ENCODE peak calls at places on chromosomes 3 and 15, in four cellular contexts. K is H9, Z is HepG2, R is Karpas-422. T is an unnamed sample.
A peak's percentile ranks its signal among the peaks of the same experiment; 100 is the strongest.

GRCh38 chr15:74461847-74462511 is 1.0 kb upstream of the UBL7 start:
- DNase-seq in Z (no peak), R (peak; percentile 45), K (no peak), T (no peak)

GRCh38 chr3:115790759-115791158 is 167.4 kb downstream of the GAP43 start:
- DNase-seq in K (no peak), Z (peak; percentile 84), R (no peak), T (no peak)

GRCh38 chr15:68365140-68365745 is 66.7 kb downstream of the ITGA11 start:
- DNase-seq in Z (no peak), R (no peak), K (no peak), T (no peak)

GRCh38 chr15:96160269-96160668 is 170.2 kb upstream of the NR2F2 start:
- DNase-seq in R (no peak), K (no peak), Z (no peak), T (no peak)

GRCh38 chr3:149367021-149367840 is 10.2 kb downstream of the TM4SF1 start:
- DNase-seq in R (no peak), Z (peak; percentile 88), K (no peak), T (no peak)

GRCh38 chr15:37773111-37773860 is 161.2 kb upstream of the TMCO5A start:
- DNase-seq in Z (no peak), R (no peak), K (no peak), T (no peak)

GRCh38 chr15:69414702-69415161 is 583 bp downstream of the KIF23 start:
- DNase-seq in K (peak; percentile 47), R (peak; percentile 67), Z (peak; percentile 74), T (no peak)

GRCh38 chr3:14403636-14404395 is 1.4 kb downstream of the SLC6A6 start:
- DNase-seq in Z (peak; percentile 27), K (no peak), R (peak; percentile 55), T (no peak)

GRCh38 chr15:66764067-66764428 is 62.0 kb downstream of the SMAD6 start:
- DNase-seq in Z (no peak), R (no peak), K (no peak), T (no peak)

GRCh38 chr3:182241777-182242556 is 530.2 kb downstream of the SOX2 start:
- DNase-seq in Z (peak; percentile 9), R (no peak), K (no peak), T (no peak)

GRCh38 chr15:62297933-62298332 is 132.8 kb upstream of the C2CD4B start:
- DNase-seq in K (no peak), Z (no peak), R (no peak), T (no peak)

GRCh38 chr15:62301993-62302665 is 137.0 kb upstream of the C2CD4B start:
- DNase-seq in R (no peak), K (no peak), Z (no peak), T (no peak)

GRCh38 chr15:62296756-62297507 is 131.8 kb upstream of the C2CD4B start:
- DNase-seq in K (no peak), Z (no peak), R (no peak), T (no peak)

GRCh38 chr15:62299541-62299940 is 134.5 kb upstream of the C2CD4B start:
- DNase-seq in R (no peak), K (no peak), Z (no peak), T (no peak)

DNA sequence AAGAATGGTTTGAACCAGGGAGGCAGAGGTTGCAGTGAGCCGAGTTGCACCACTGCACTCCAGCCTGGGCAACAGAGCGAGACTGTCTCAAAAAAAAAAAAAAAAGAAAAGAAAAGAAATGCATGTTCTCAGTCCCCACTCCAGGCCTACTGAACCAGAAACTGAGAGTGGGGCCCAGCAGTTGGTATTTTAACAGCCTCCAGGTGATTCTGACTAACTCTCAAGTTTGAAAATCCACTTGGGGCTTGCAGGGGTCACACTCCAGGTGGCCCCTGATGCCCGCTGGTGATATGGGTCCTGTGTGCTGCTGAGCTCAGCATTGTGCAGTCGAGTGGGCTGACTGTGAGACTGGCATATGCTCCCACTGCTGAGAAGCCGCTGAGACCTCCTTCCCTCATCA is 133.7 kb upstream of the C2CD4B start:
- DNase-seq in K (no peak), Z (no peak), R (no peak), T (no peak)
- H3K27ac ChIP-seq in K (no peak overlapping the region), Z (no peak overlapping the region), R (no peak overlapping the region), T (no peak overlapping the region)

GRCh38 chr3:178341636-178342035 is 194.6 kb upstream of the KCNMB2 start:
- DNase-seq in Z (no peak), R (no peak), K (no peak), T (no peak)
- H3K9ac ChIP-seq in Z (no peak overlapping the region), R (no peak overlapping the region), K (no peak overlapping the region), T (no peak overlapping the region)

GRCh38 chr15:78205856-78206255 is 28.5 kb downstream of the ACSBG1 start:
- DNase-seq in K (no peak), R (no peak), Z (no peak), T (no peak)

GRCh38 chr15:78206326-78207109 is 27.8 kb downstream of the ACSBG1 start:
- DNase-seq in R (no peak), K (no peak), Z (no peak), T (no peak)

GRCh38 chr15:78205337-78205736 is 29.0 kb downstream of the ACSBG1 start:
- DNase-seq in K (no peak), Z (no peak), R (no peak), T (no peak)

GRCh38 chr15:78203346-78204225 is 30.8 kb downstream of the ACSBG1 start:
- DNase-seq in K (peak; percentile 20), R (no peak), Z (no peak), T (no peak)

GRCh38 chr15:78204351-78205309 is 29.7 kb downstream of the ACSBG1 start:
- DNase-seq in K (peak; percentile 21), R (no peak), Z (no peak), T (no peak)
- H3K27ac ChIP-seq in K (no peak overlapping the region), R (no peak overlapping the region), Z (no peak overlapping the region), T (no peak overlapping the region)

DNA sequence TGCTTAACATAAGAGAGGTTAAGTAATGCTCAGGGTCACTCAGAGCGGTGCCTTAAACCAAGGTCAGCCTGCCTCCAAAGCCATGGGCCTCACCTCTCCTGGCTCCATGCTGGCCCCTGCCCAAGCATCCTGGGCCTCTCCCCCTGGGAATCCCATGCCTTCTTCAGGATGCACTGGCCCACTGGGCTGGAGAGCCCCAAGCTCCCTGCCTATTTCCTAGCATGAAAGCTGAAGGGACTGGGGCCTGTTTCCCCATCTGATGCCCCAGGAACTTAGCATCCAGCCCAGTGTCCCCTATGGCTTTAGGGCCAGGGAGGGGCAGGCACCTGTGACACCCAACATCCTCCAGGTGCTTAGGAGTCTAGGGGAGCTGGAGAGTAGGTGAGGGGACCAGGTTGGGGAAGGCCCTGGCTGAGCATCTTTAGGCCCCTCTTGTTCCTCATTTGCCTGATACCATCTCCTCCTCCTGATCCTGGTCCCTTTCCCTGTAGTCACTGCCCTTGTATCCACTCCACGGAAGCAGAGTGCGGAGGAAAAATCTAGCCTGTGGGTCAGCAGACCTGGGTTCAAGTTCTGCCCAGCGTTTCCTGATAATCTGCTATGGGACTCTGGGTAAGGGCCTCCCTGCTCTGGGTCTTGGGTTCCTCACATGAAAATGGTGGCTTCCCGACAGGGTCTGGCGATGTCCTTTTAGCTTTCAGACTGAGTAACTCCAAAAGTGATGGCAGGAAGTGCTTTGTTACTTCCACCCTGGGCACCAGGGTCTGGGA is 28.6 kb downstream of the EHD4 start:
- DNase-seq in K (no peak), R (no peak), Z (no peak), T (no peak)
- H3K9ac ChIP-seq in K (no peak overlapping the region), R (no peak overlapping the region), Z (no peak overlapping the region), T (no peak overlapping the region)

GRCh38 chr3:54376440-54376839 is 254.1 kb downstream of the CACNA2D3 start:
- DNase-seq in R (no peak), K (no peak), Z (no peak), T (no peak)

GRCh38 chr3:54376941-54377578 is 254.7 kb downstream of the CACNA2D3 start:
- DNase-seq in K (no peak), R (no peak), Z (no peak), T (no peak)

GRCh38 chr3:54374214-54374855 is 252.0 kb downstream of the CACNA2D3 start:
- DNase-seq in Z (peak; percentile 15), K (peak; percentile 52), R (peak; percentile 76), T (no peak)
- H3K27ac ChIP-seq in Z (no peak overlapping the region), K (no peak overlapping the region), R (no peak overlapping the region), T (no peak overlapping the region)

GRCh38 chr15:57611938-57612337 is 20.2 kb downstream of the MYZAP start:
- DNase-seq in R (no peak), Z (peak; percentile 12), K (no peak), T (no peak)
- H3K9ac ChIP-seq in R (no peak overlapping the region), Z (no peak overlapping the region), K (no peak overlapping the region), T (no peak overlapping the region)

DNA sequence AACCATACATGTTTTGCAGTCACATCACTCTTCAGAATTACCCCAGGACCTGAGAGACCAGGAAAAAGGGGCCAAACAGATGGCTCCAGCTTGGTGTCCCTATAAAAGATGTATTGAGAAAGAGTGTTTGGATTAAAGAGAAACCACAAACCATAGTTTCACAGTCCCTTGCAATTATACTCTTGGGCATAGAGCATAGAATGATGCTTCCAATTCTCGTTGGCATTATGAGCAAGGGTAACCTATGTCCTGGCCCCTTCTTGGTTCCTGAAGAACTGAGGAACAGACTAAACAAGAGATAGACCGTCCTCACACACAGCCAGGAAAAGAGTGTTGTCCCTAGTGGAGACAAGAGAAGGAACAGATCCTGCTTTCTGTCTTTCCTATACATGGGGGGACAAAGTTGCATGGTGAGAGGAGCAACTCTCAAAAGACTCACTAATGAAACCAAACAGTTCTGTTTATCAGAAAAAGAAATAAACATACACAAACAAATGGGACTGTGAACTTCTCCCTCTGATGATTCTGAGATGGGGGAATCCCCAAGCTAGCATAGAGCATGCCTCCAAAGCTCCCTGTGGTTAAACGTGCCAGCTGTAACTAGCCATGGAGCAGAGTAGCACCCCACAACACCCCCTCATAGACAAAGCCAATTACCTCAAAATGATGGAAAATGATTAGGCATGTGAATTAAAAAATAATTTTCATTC is 908.6 kb downstream of the NTRK3 start:
- DNase-seq in K (no peak), Z (no peak), R (no peak), T (no peak)
- H3K27ac ChIP-seq in K (no peak overlapping the region), Z (no peak overlapping the region), R (no peak overlapping the region), T (no peak overlapping the region)

T was measured in SK-N-MC.